ENCODE peak calls at places on chromosomes 3 and 15, in eight cellular contexts. One of them, this sample, is unnamed.

GRCh38 chr3:197305854-197306253 is 7.4 kb upstream of the DLG1 start:
- DNase-seq in NCI-H1694: no peak
- DNase-seq in NCI-H1436 treated with DMSO at 0.1 percent for 48 hours: no peak
- DNase-seq in AG09309: peak
- DNase-seq in left cardiac atrium: no peak
- DNase-seq in iPS-NIHi11: no peak
- DNase-seq in activated CD4-positive, CD25-positive, alpha-beta regulatory T cell: no peak
- DNase-seq in SW 1271: no peak
- DNase-seq in this sample: no peak

GRCh38 chr3:70753572-70753971 is 441.1 kb upstream of the MDFIC2 start:
- DNase-seq in NCI-H1694: no peak
- DNase-seq in NCI-H1436 treated with DMSO at 0.1 percent for 48 hours: no peak
- DNase-seq in AG09309: no peak
- DNase-seq in left cardiac atrium: no peak
- DNase-seq in iPS-NIHi11: peak
- DNase-seq in activated CD4-positive, CD25-positive, alpha-beta regulatory T cell: no peak
- DNase-seq in SW 1271: no peak
- DNase-seq in this sample: no peak

GRCh38 chr3:42652611-42653302 is 740 bp upstream of the ZBTB47 start:
- DNase-seq in NCI-H1694: no peak
- DNase-seq in NCI-H1436 treated with DMSO at 0.1 percent for 48 hours: no peak
- DNase-seq in AG09309: no peak
- DNase-seq in left cardiac atrium: peak
- DNase-seq in iPS-NIHi11: peak
- DNase-seq in activated CD4-positive, CD25-positive, alpha-beta regulatory T cell: no peak
- DNase-seq in SW 1271: no peak
- DNase-seq in this sample: peak

GRCh38 chr3:55162031-55162784 is 234.3 kb upstream of the LRTM1 start:
- DNase-seq in NCI-H1694: no peak
- DNase-seq in NCI-H1436 treated with DMSO at 0.1 percent for 48 hours: no peak
- DNase-seq in AG09309: no peak
- DNase-seq in left cardiac atrium: no peak
- DNase-seq in iPS-NIHi11: no peak
- DNase-seq in activated CD4-positive, CD25-positive, alpha-beta regulatory T cell: no peak
- DNase-seq in SW 1271: no peak
- DNase-seq in this sample: no peak

GRCh38 chr15:49627407-49627877 is 6.6 kb downstream of the DTWD1 start:
- DNase-seq in NCI-H1694: no peak
- DNase-seq in NCI-H1436 treated with DMSO at 0.1 percent for 48 hours: no peak
- DNase-seq in AG09309: peak
- DNase-seq in left cardiac atrium: no peak
- DNase-seq in iPS-NIHi11: no peak
- DNase-seq in activated CD4-positive, CD25-positive, alpha-beta regulatory T cell: no peak
- DNase-seq in SW 1271: peak
- DNase-seq in this sample: no peak

GRCh38 chr3:39166932-39167532 is 13.6 kb upstream of the CSRNP1 start:
- DNase-seq in NCI-H1694: no peak
- DNase-seq in NCI-H1436 treated with DMSO at 0.1 percent for 48 hours: no peak
- DNase-seq in AG09309: peak
- DNase-seq in left cardiac atrium: no peak
- DNase-seq in iPS-NIHi11: no peak
- DNase-seq in activated CD4-positive, CD25-positive, alpha-beta regulatory T cell: no peak
- DNase-seq in SW 1271: peak
- DNase-seq in this sample: no peak

GRCh38 chr3:140292684-140293083 is 357.7 kb downstream of the CLSTN2 start:
- DNase-seq in NCI-H1694: no peak
- DNase-seq in NCI-H1436 treated with DMSO at 0.1 percent for 48 hours: no peak
- DNase-seq in AG09309: peak
- DNase-seq in left cardiac atrium: peak
- DNase-seq in iPS-NIHi11: no peak
- DNase-seq in activated CD4-positive, CD25-positive, alpha-beta regulatory T cell: no peak
- DNase-seq in SW 1271: no peak
- DNase-seq in this sample: no peak

GRCh38 chr3:107441617-107442016 is 64.4 kb downstream of the CCDC54 start:
- DNase-seq in NCI-H1694: no peak
- DNase-seq in NCI-H1436 treated with DMSO at 0.1 percent for 48 hours: no peak
- DNase-seq in AG09309: no peak
- DNase-seq in left cardiac atrium: no peak
- DNase-seq in iPS-NIHi11: peak
- DNase-seq in activated CD4-positive, CD25-positive, alpha-beta regulatory T cell: no peak
- DNase-seq in SW 1271: no peak
- DNase-seq in this sample: no peak

GRCh38 chr3:127610105-127610504 is 11.9 kb downstream of the MCM2 start:
- DNase-seq in NCI-H1694: no peak
- DNase-seq in NCI-H1436 treated with DMSO at 0.1 percent for 48 hours: no peak
- DNase-seq in AG09309: no peak
- DNase-seq in left cardiac atrium: no peak
- DNase-seq in iPS-NIHi11: no peak
- DNase-seq in activated CD4-positive, CD25-positive, alpha-beta regulatory T cell: no peak
- DNase-seq in SW 1271: no peak
- DNase-seq in this sample: no peak

GRCh38 chr15:25784141-25784540 is 79.0 kb downstream of the ATP10A start:
- DNase-seq in NCI-H1694: no peak
- DNase-seq in NCI-H1436 treated with DMSO at 0.1 percent for 48 hours: no peak
- DNase-seq in AG09309: no peak
- DNase-seq in left cardiac atrium: no peak
- DNase-seq in iPS-NIHi11: no peak
- DNase-seq in activated CD4-positive, CD25-positive, alpha-beta regulatory T cell: no peak
- DNase-seq in SW 1271: no peak
- DNase-seq in this sample: no peak

GRCh38 chr15:68849477-68849876 is 28.8 kb upstream of the ANP32A start:
- DNase-seq in NCI-H1694: no peak
- DNase-seq in NCI-H1436 treated with DMSO at 0.1 percent for 48 hours: no peak
- DNase-seq in AG09309: no peak
- DNase-seq in left cardiac atrium: no peak
- DNase-seq in iPS-NIHi11: no peak
- DNase-seq in activated CD4-positive, CD25-positive, alpha-beta regulatory T cell: no peak
- DNase-seq in SW 1271: no peak
- DNase-seq in this sample: no peak

GRCh38 chr15:41622901-41623300 is 37.3 kb upstream of the MGA start:
- DNase-seq in NCI-H1694: no peak
- DNase-seq in NCI-H1436 treated with DMSO at 0.1 percent for 48 hours: no peak
- DNase-seq in AG09309: no peak
- DNase-seq in left cardiac atrium: no peak
- DNase-seq in iPS-NIHi11: no peak
- DNase-seq in activated CD4-positive, CD25-positive, alpha-beta regulatory T cell: no peak
- DNase-seq in SW 1271: no peak
- DNase-seq in this sample: no peak

GRCh38 chr3:33636125-33636855 is 81.8 kb downstream of the CLASP2 start:
- DNase-seq in NCI-H1694: peak
- DNase-seq in NCI-H1436 treated with DMSO at 0.1 percent for 48 hours: no peak
- DNase-seq in AG09309: peak
- DNase-seq in left cardiac atrium: no peak
- DNase-seq in iPS-NIHi11: peak
- DNase-seq in activated CD4-positive, CD25-positive, alpha-beta regulatory T cell: no peak
- DNase-seq in SW 1271: no peak
- DNase-seq in this sample: peak

GRCh38 chr15:90558182-90558581 is 28.5 kb downstream of the CRTC3 start:
- DNase-seq in NCI-H1694: no peak
- DNase-seq in NCI-H1436 treated with DMSO at 0.1 percent for 48 hours: no peak
- DNase-seq in AG09309: no peak
- DNase-seq in left cardiac atrium: no peak
- DNase-seq in iPS-NIHi11: no peak
- DNase-seq in activated CD4-positive, CD25-positive, alpha-beta regulatory T cell: no peak
- DNase-seq in SW 1271: no peak
- DNase-seq in this sample: no peak

GRCh38 chr15:90942354-90943120 is 7.5 kb downstream of the UNC45A start:
- DNase-seq in NCI-H1694: no peak
- DNase-seq in NCI-H1436 treated with DMSO at 0.1 percent for 48 hours: no peak
- DNase-seq in AG09309: no peak
- DNase-seq in left cardiac atrium: peak
- DNase-seq in iPS-NIHi11: no peak
- DNase-seq in activated CD4-positive, CD25-positive, alpha-beta regulatory T cell: no peak
- DNase-seq in SW 1271: no peak
- DNase-seq in this sample: no peak

GRCh38 chr15:101530224-101530958 is 40.9 kb upstream of the PCSK6 start:
- DNase-seq in NCI-H1694: no peak
- DNase-seq in NCI-H1436 treated with DMSO at 0.1 percent for 48 hours: no peak
- DNase-seq in AG09309: no peak
- DNase-seq in left cardiac atrium: no peak
- DNase-seq in iPS-NIHi11: no peak
- DNase-seq in activated CD4-positive, CD25-positive, alpha-beta regulatory T cell: no peak
- DNase-seq in SW 1271: no peak
- DNase-seq in this sample: no peak

GRCh38 chr3:105366302-105367062 is at the start of gene ALCAM:
- DNase-seq in NCI-H1694: peak
- DNase-seq in NCI-H1436 treated with DMSO at 0.1 percent for 48 hours: peak
- DNase-seq in AG09309: peak
- DNase-seq in left cardiac atrium: peak
- DNase-seq in iPS-NIHi11: peak
- DNase-seq in activated CD4-positive, CD25-positive, alpha-beta regulatory T cell: peak
- DNase-seq in SW 1271: peak
- DNase-seq in this sample: peak

GRCh38 chr3:8800016-8800415 is 30.6 kb upstream of the OXTR start:
- DNase-seq in NCI-H1694: no peak
- DNase-seq in NCI-H1436 treated with DMSO at 0.1 percent for 48 hours: no peak
- DNase-seq in AG09309: no peak
- DNase-seq in left cardiac atrium: no peak
- DNase-seq in iPS-NIHi11: no peak
- DNase-seq in activated CD4-positive, CD25-positive, alpha-beta regulatory T cell: no peak
- DNase-seq in SW 1271: no peak
- DNase-seq in this sample: no peak

GRCh38 chr3:126516936-126517290 is 660 bp downstream of the UROC1 start:
- DNase-seq in NCI-H1694: no peak
- DNase-seq in NCI-H1436 treated with DMSO at 0.1 percent for 48 hours: no peak
- DNase-seq in AG09309: no peak
- DNase-seq in left cardiac atrium: no peak
- DNase-seq in iPS-NIHi11: no peak
- DNase-seq in activated CD4-positive, CD25-positive, alpha-beta regulatory T cell: no peak
- DNase-seq in SW 1271: no peak
- DNase-seq in this sample: no peak

GRCh38 chr3:120823156-120823555 is 80.6 kb downstream of the GTF2E1 start:
- DNase-seq in NCI-H1694: no peak
- DNase-seq in NCI-H1436 treated with DMSO at 0.1 percent for 48 hours: no peak
- DNase-seq in AG09309: no peak
- DNase-seq in left cardiac atrium: no peak
- DNase-seq in iPS-NIHi11: no peak
- DNase-seq in activated CD4-positive, CD25-positive, alpha-beta regulatory T cell: no peak
- DNase-seq in SW 1271: no peak
- DNase-seq in this sample: no peak

GRCh38 chr3:171874879-171875278 is 31.7 kb downstream of the TMEM212 start:
- DNase-seq in NCI-H1694: no peak
- DNase-seq in NCI-H1436 treated with DMSO at 0.1 percent for 48 hours: no peak
- DNase-seq in AG09309: no peak
- DNase-seq in left cardiac atrium: no peak
- DNase-seq in iPS-NIHi11: no peak
- DNase-seq in activated CD4-positive, CD25-positive, alpha-beta regulatory T cell: no peak
- DNase-seq in SW 1271: peak
- DNase-seq in this sample: no peak

GRCh38 chr3:129593230-129593594 is 13.3 kb downstream of the PLXND1 start:
- DNase-seq in NCI-H1694: no peak
- DNase-seq in NCI-H1436 treated with DMSO at 0.1 percent for 48 hours: no peak
- DNase-seq in AG09309: no peak
- DNase-seq in left cardiac atrium: no peak
- DNase-seq in iPS-NIHi11: no peak
- DNase-seq in activated CD4-positive, CD25-positive, alpha-beta regulatory T cell: no peak
- DNase-seq in SW 1271: no peak
- DNase-seq in this sample: no peak

GRCh38 chr15:41993447-41994170 is 21.3 kb upstream of the EHD4 start:
- DNase-seq in NCI-H1694: no peak
- DNase-seq in NCI-H1436 treated with DMSO at 0.1 percent for 48 hours: no peak
- DNase-seq in AG09309: no peak
- DNase-seq in left cardiac atrium: no peak
- DNase-seq in iPS-NIHi11: no peak
- DNase-seq in activated CD4-positive, CD25-positive, alpha-beta regulatory T cell: no peak
- DNase-seq in SW 1271: no peak
- DNase-seq in this sample: no peak

GRCh38 chr15:97993310-97993738 is 32.8 kb downstream of the ARRDC4 start:
- DNase-seq in NCI-H1694: no peak
- DNase-seq in NCI-H1436 treated with DMSO at 0.1 percent for 48 hours: no peak
- DNase-seq in AG09309: no peak
- DNase-seq in left cardiac atrium: no peak
- DNase-seq in iPS-NIHi11: no peak
- DNase-seq in activated CD4-positive, CD25-positive, alpha-beta regulatory T cell: no peak
- DNase-seq in SW 1271: no peak
- DNase-seq in this sample: no peak

GRCh38 chr3:179957264-179957845 is 79.4 kb downstream of the PEX5L start:
- DNase-seq in NCI-H1694: no peak
- DNase-seq in NCI-H1436 treated with DMSO at 0.1 percent for 48 hours: no peak
- DNase-seq in AG09309: no peak
- DNase-seq in left cardiac atrium: no peak
- DNase-seq in iPS-NIHi11: no peak
- DNase-seq in activated CD4-positive, CD25-positive, alpha-beta regulatory T cell: no peak
- DNase-seq in SW 1271: no peak
- DNase-seq in this sample: peak

GRCh38 chr15:61421470-61421869 is 192.4 kb upstream of the RORA start:
- DNase-seq in NCI-H1694: no peak
- DNase-seq in NCI-H1436 treated with DMSO at 0.1 percent for 48 hours: no peak
- DNase-seq in AG09309: no peak
- DNase-seq in left cardiac atrium: no peak
- DNase-seq in iPS-NIHi11: no peak
- DNase-seq in activated CD4-positive, CD25-positive, alpha-beta regulatory T cell: no peak
- DNase-seq in SW 1271: no peak
- DNase-seq in this sample: no peak

GRCh38 chr3:124178531-124178930 is 186.6 kb upstream of the ROPN1 start:
- DNase-seq in NCI-H1694: no peak
- DNase-seq in NCI-H1436 treated with DMSO at 0.1 percent for 48 hours: no peak
- DNase-seq in AG09309: no peak
- DNase-seq in left cardiac atrium: no peak
- DNase-seq in iPS-NIHi11: no peak
- DNase-seq in activated CD4-positive, CD25-positive, alpha-beta regulatory T cell: no peak
- DNase-seq in SW 1271: no peak
- DNase-seq in this sample: no peak

GRCh38 chr15:101371519-101371918 is 76.5 kb upstream of the SNRPA1 start:
- DNase-seq in NCI-H1694: no peak
- DNase-seq in NCI-H1436 treated with DMSO at 0.1 percent for 48 hours: no peak
- DNase-seq in AG09309: no peak
- DNase-seq in left cardiac atrium: no peak
- DNase-seq in iPS-NIHi11: no peak
- DNase-seq in activated CD4-positive, CD25-positive, alpha-beta regulatory T cell: no peak
- DNase-seq in SW 1271: no peak
- DNase-seq in this sample: no peak

GRCh38 chr15:43242616-43243015 is 21.8 kb upstream of the EPB42 start:
- DNase-seq in NCI-H1694: no peak
- DNase-seq in NCI-H1436 treated with DMSO at 0.1 percent for 48 hours: no peak
- DNase-seq in AG09309: no peak
- DNase-seq in left cardiac atrium: no peak
- DNase-seq in iPS-NIHi11: no peak
- DNase-seq in activated CD4-positive, CD25-positive, alpha-beta regulatory T cell: no peak
- DNase-seq in SW 1271: no peak
- DNase-seq in this sample: no peak

GRCh38 chr3:104763007-104763406 is 603.7 kb upstream of the ALCAM start:
- DNase-seq in NCI-H1694: no peak
- DNase-seq in NCI-H1436 treated with DMSO at 0.1 percent for 48 hours: no peak
- DNase-seq in AG09309: no peak
- DNase-seq in left cardiac atrium: no peak
- DNase-seq in iPS-NIHi11: peak
- DNase-seq in activated CD4-positive, CD25-positive, alpha-beta regulatory T cell: no peak
- DNase-seq in SW 1271: no peak
- DNase-seq in this sample: no peak

GRCh38 chr15:37101634-37102314 is 1.4 kb upstream of the MEIS2 start:
- DNase-seq in NCI-H1694: peak
- DNase-seq in NCI-H1436 treated with DMSO at 0.1 percent for 48 hours: no peak
- DNase-seq in AG09309: no peak
- DNase-seq in left cardiac atrium: peak
- DNase-seq in iPS-NIHi11: peak
- DNase-seq in activated CD4-positive, CD25-positive, alpha-beta regulatory T cell: no peak
- DNase-seq in SW 1271: peak
- DNase-seq in this sample: peak

GRCh38 chr3:183542355-183542754 is 13.2 kb downstream of the KLHL6 start:
- DNase-seq in NCI-H1694: no peak
- DNase-seq in NCI-H1436 treated with DMSO at 0.1 percent for 48 hours: no peak
- DNase-seq in AG09309: no peak
- DNase-seq in left cardiac atrium: no peak
- DNase-seq in iPS-NIHi11: no peak
- DNase-seq in activated CD4-positive, CD25-positive, alpha-beta regulatory T cell: no peak
- DNase-seq in SW 1271: no peak
- DNase-seq in this sample: no peak

GRCh38 chr3:154458560-154458959 is 28.6 kb upstream of the GPR149 start:
- DNase-seq in NCI-H1694: no peak
- DNase-seq in NCI-H1436 treated with DMSO at 0.1 percent for 48 hours: no peak
- DNase-seq in AG09309: no peak
- DNase-seq in left cardiac atrium: no peak
- DNase-seq in iPS-NIHi11: no peak
- DNase-seq in activated CD4-positive, CD25-positive, alpha-beta regulatory T cell: no peak
- DNase-seq in SW 1271: no peak
- DNase-seq in this sample: no peak

GRCh38 chr3:161510510-161511260 is 14.1 kb downstream of the OTOL1 start:
- DNase-seq in NCI-H1694: no peak
- DNase-seq in NCI-H1436 treated with DMSO at 0.1 percent for 48 hours: peak
- DNase-seq in AG09309: no peak
- DNase-seq in left cardiac atrium: no peak
- DNase-seq in iPS-NIHi11: no peak
- DNase-seq in activated CD4-positive, CD25-positive, alpha-beta regulatory T cell: no peak
- DNase-seq in SW 1271: no peak
- DNase-seq in this sample: no peak